ENCODE peak calls at places on chromosomes 6 and 20, in five cellular contexts. D is SK-N-SH, Q is HepG2, J is K562, T is GM12878. N is an unnamed sample.

GRCh38 chr6:32112436-32112980 is 3.4 kb upstream of the TNXB start:
- DNase-seq in J (no peak), D (no peak), T (no peak), Q (no peak), N (no peak)

GRCh38 chr20:22333885-22334545 is 250.4 kb downstream of the FOXA2 start:
- DNase-seq in D (peak), J (peak), T (no peak), Q (peak), N (peak)

GRCh38 chr6:158500016-158500735 is 59.7 kb upstream of the TMEM181 start:
- DNase-seq in T (no peak), Q (no peak), D (no peak), J (no peak), N (no peak)

GRCh38 chr6:26613717-26614683 is 17.2 kb downstream of the ABT1 start:
- DNase-seq in T (no peak), D (peak), Q (no peak), J (no peak), N (no peak)

GRCh38 chr6:44642870-44643522 is 255.5 kb downstream of the CDC5L start:
- DNase-seq in J (no peak), D (no peak), T (no peak), Q (no peak), N (no peak)

GRCh38 chr6:21279619-21280018 is 313.9 kb upstream of the SOX4 start:
- DNase-seq in Q (no peak), J (no peak), D (no peak), T (no peak), N (no peak)

GRCh38 chr6:166707045-166707444 is 80.0 kb upstream of the RPS6KA2 start:
- DNase-seq in T (no peak), Q (peak), J (no peak), D (peak), N (no peak)

GRCh38 chr6:138814179-138814834 is 18.4 kb downstream of the ECT2L start:
- DNase-seq in Q (peak), T (no peak), J (no peak), D (no peak), N (no peak)

DNA sequence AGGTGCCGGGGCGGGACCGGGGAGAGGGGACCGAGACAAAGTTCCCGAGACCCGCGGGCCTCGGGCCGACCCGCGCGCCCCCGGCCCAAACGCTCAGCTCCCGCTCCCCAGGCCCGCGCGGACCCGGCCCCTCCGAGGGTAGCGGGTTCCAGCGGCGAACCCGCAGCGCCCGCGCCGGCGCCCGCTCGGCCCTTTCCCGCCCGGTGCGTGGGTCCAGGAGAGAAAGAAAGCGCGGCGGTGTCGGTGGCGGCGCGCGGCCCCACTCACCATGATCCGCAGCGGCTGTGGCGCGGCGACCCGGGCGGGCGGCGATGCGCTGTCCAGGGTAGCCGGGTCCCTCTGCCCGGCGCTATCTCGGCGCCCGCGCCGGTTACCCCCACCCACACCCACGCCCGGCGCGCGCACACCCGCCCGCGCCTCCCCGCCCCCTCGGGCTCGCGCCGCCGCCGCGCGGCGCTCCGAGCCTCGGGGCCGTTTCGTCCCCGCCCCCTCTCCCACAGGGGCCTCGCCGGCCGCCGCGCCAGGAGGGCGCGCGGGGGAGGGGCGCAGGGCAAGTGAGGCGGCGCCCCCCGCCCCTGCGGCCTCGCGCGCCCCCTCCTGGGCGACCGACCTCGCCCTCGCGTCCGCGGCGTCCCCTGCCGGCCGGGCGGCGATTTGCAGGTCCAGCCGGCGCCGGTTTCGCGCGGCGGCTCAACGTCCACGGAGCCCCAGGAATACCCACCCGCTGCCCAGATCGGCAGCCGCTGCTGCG is at the start of gene ELOVL2:
- DNase-seq in J (peak), Q (peak), D (peak), T (no peak), N (no peak)
- TF ChIP-seq ZBTB33 in J (peak), Q (peak), D (no peak), T (no peak), N (no peak)

DNA sequence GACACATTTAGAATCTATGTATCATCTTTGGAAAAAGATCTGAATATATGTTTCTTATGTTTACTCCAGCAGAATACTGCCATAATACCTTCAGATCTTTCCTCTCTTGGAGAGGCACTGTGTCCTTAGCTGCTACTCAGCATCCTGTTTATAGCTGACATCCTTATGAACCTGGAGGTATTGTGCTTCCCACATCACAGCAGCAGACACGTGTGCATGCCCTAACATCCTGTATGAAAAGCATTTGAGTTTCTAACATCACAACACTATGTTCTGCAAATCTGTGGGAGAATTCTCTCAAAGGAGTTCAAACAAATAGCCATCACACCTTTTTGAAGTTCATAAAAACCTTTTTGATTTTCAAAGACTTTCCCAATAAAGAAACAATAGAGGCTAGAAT is 216.0 kb downstream of the GJA1 start:
- DNase-seq in Q (no peak), J (no peak), D (no peak), T (no peak), N (no peak)
- TF ChIP-seq POLR2AphosphoS5 in Q (no peak), J (no peak), D (no peak), T (no peak), N (no peak)

DNA sequence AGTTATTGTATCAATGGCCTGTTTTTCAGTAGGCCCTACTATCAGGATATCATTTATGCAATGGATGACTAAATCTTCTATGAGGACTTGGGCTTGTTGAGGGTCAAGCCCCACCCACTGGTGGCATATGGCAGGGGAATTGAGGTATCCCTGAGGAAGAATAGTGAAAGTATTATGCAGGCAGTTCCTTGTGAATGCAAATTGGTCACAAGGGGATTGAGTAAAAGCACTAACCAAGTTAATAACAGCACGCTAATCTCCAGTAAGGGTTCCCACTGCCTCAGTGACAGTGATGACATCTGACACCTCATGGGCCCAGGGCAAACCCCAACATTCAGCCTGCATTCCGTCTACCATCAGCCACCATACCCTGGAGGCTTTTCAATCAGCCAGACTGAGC is 14.9 kb downstream of the BPIFA1 start:
- DNase-seq in D (no peak), T (no peak), Q (no peak), J (no peak), N (no peak)
- TF ChIP-seq ZBTB33 in D (no peak), T (no peak), Q (no peak), J (no peak), N (no peak)

GRCh38 chr6:35490821-35491557 is 5.9 kb downstream of the TEAD3 start:
- DNase-seq in Q (no peak), D (no peak), J (no peak), T (no peak), N (no peak)

GRCh38 chr6:35491558-35492541 is 5.0 kb downstream of the TEAD3 start:
- DNase-seq in Q (no peak), T (no peak), J (no peak), D (peak), N (no peak)

GRCh38 chr6:35489066-35489465 is 7.8 kb downstream of the TEAD3 start:
- DNase-seq in J (no peak), T (no peak), Q (no peak), D (no peak), N (no peak)

GRCh38 chr6:35488517-35488862 is 8.4 kb downstream of the TEAD3 start:
- DNase-seq in D (no peak), Q (no peak), J (no peak), T (no peak), N (no peak)

DNA sequence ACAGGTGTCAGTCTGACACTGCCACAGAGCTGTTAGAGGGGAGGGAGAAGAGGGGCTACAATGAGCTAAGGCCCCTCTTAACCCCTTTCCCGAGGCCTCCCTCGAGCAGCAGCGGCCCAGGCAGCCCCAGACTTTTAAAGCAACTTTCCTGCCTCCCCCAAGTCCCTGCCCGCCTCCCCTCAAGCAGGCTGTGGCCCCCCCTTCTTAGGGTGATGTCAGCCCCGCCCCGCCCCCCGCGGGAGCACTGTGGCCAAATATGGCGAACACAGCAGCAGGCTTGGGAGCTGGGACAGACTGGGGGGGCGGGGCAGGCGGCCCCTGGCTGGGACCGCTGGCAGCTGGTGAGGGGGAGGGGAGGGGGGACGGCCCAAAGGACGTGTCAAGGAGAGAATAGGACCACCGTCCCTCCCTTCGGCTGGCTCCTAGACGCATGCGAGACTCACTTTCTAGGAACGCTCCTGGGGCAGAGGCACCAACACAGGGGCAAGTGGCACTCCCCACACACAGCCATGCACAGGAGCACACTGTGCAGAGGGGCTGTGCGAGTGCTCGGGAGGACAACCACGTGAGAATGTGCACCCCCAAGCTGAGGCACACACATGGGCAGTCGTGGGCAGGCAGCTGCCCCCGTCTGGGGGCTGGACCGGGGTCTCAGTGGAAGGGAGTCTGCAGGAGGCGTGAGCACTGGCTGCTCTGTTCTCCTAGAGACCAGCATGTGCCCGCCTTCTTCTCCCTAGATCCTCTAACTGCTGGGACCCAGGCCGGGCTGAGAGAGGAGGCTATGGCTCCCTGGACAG is 6.7 kb downstream of the TEAD3 start:
- DNase-seq in T (no peak), Q (no peak), D (peak), J (peak), N (no peak)
- TF ChIP-seq POLR2AphosphoS5 in T (no peak), Q (no peak), D (no peak), J (no peak), N (no peak)

GRCh38 chr20:32914031-32914430 is 55.3 kb downstream of the EFCAB8 start:
- DNase-seq in T (no peak), J (no peak), Q (no peak), D (no peak), N (no peak)
- TF ChIP-seq ZBTB33 in T (no peak), J (no peak), Q (no peak), D (no peak), N (no peak)